ENCODE peak calls at places on chromosomes 7 and 10, in seven cellular contexts. K is EH, G is H54, P is A172, E is GM03348, F is fibroblast of pulmonary artery, M is RCC 7860. T is an unnamed sample.

GRCh38 chr7:2386964-2387669 is 16.3 kb upstream of the CHST12 start:
- DNase-seq in M (no peak), P (no peak), F (no peak), E (no peak), G (no peak), K (no peak), T (no peak)

GRCh38 chr10:86650151-86650550 is 4.2 kb upstream of the OPN4 start:
- DNase-seq in F (no peak), P (no peak), E (no peak), M (no peak), K (no peak), G (no peak), T (no peak)

GRCh38 chr10:11765141-11765540 is 23.0 kb downstream of the ECHDC3 start:
- DNase-seq in G (no peak), K (no peak), F (no peak), E (no peak), M (no peak), P (no peak), T (no peak)

GRCh38 chr10:34985823-34986222 is 104.3 kb downstream of the CUL2 start:
- DNase-seq in E (peak; percentile 36), P (no peak), M (peak; percentile 18), F (peak; percentile 50), G (no peak), K (peak; percentile 50), T (peak; percentile 40)

GRCh38 chr10:99854860-99855259 is 72.4 kb downstream of the ABCC2 start:
- DNase-seq in E (peak; percentile 80), K (peak; percentile 70), M (no peak), P (peak; percentile 51), F (peak; percentile 91), G (peak; percentile 55), T (peak; percentile 43)

GRCh38 chr7:145797507-145797906 is 319.1 kb upstream of the CNTNAP2 start:
- DNase-seq in P (no peak), K (no peak), F (no peak), M (no peak), E (no peak), G (no peak), T (no peak)

GRCh38 chr7:134691820-134692705 is 45.4 kb downstream of the BPGM start:
- DNase-seq in E (peak; percentile 44), M (no peak), K (peak; percentile 96), P (peak; percentile 42), F (peak; percentile 62), G (no peak), T (peak; percentile 91)

GRCh38 chr7:41824284-41824683 is 121.4 kb upstream of the INHBA start:
- DNase-seq in E (peak; percentile 38), K (peak; percentile 31), M (peak; percentile 38), F (peak; percentile 22), G (peak; percentile 38), P (peak; percentile 10), T (no peak)

GRCh38 chr10:21726601-21727295 is 192.7 kb downstream of the MLLT10 start:
- DNase-seq in P (no peak), E (no peak), K (peak; percentile 32), G (no peak), M (peak; percentile 22), F (no peak), T (peak; percentile 21)

GRCh38 chr7:2193120-2193519 is 39.6 kb downstream of the MAD1L1 start:
- DNase-seq in G (no peak), K (no peak), M (no peak), E (no peak), F (no peak), P (no peak), T (no peak)

GRCh38 chr7:75772081-75773077 is at the start of gene CCL26:
- DNase-seq in K (peak; percentile 97), F (peak; percentile 71), M (peak; percentile 36), P (peak; percentile 90), G (peak; percentile 36), E (peak; percentile 74), T (peak; percentile 80)

GRCh38 chr10:94687625-94688248 is 4.2 kb downstream of the CYP2C18 start:
- DNase-seq in F (no peak), M (no peak), G (no peak), K (no peak), P (no peak), E (no peak), T (no peak)

GRCh38 chr10:122715576-122715975 is 15.9 kb upstream of the C10orf120 start:
- DNase-seq in F (no peak), M (no peak), E (no peak), P (no peak), K (no peak), G (no peak), T (no peak)

GRCh38 chr10:120400601-120401000 is 56.4 kb upstream of the PLPP4 start:
- DNase-seq in K (peak; percentile 68), P (no peak), G (no peak), F (no peak), E (no peak), M (peak; percentile 40), T (peak; percentile 60)

GRCh38 chr10:71368639-71369038 is 28.1 kb upstream of the CDH23 start:
- DNase-seq in F (no peak), M (no peak), P (no peak), E (no peak), K (no peak), G (no peak), T (no peak)

GRCh38 chr10:114623661-114624294 is 34.3 kb downstream of the ABLIM1 start:
- DNase-seq in P (peak; percentile 87), E (peak; percentile 70), G (peak; percentile 48), K (peak; percentile 90), F (peak; percentile 78), M (peak; percentile 89), T (peak; percentile 91)

GRCh38 chr10:131312261-131312801 is 810 bp upstream of the TCERG1L start:
- DNase-seq in F (no peak), M (no peak), P (no peak), E (no peak), K (no peak), G (no peak), T (no peak)

GRCh38 chr7:27764109-27764508 is 24.1 kb downstream of the TAX1BP1 start:
- DNase-seq in P (no peak), F (peak; percentile 44), K (peak; percentile 16), E (no peak), G (no peak), M (no peak), T (no peak)

GRCh38 chr10:91700273-91700672 is 67.4 kb upstream of the PPP1R3C start:
- DNase-seq in G (no peak), E (peak; percentile 33), F (peak; percentile 20), M (no peak), K (peak; percentile 16), P (no peak), T (no peak)

GRCh38 chr10:71496927-71497801 is 100.4 kb downstream of the CDH23 start:
- DNase-seq in M (no peak), P (no peak), E (no peak), G (no peak), F (no peak), K (no peak), T (no peak)

GRCh38 chr10:78301891-78302738 is 268.5 kb downstream of the RPS24 start:
- DNase-seq in K (no peak), M (no peak), G (no peak), F (no peak), E (no peak), P (no peak), T (peak; percentile 4)

GRCh38 chr10:119658274-119658673 is 7.1 kb downstream of the BAG3 start:
- DNase-seq in M (peak; percentile 85), F (peak; percentile 89), E (peak; percentile 91), K (peak; percentile 95), G (peak; percentile 90), P (peak; percentile 94), T (peak; percentile 92)

GRCh38 chr7:1360521-1360971 is 98.7 kb downstream of the MICALL2 start:
- DNase-seq in E (no peak), F (no peak), K (no peak), P (no peak), G (no peak), M (no peak), T (no peak)

GRCh38 chr10:47332371-47332770 is 10.1 kb downstream of the GDF2 start:
- DNase-seq in G (no peak), M (no peak), K (no peak), F (no peak), E (no peak), P (no peak), T (no peak)

GRCh38 chr7:143490719-143491306 is 13.1 kb downstream of the TAS2R41 start:
- DNase-seq in M (no peak), P (peak; percentile 13), F (peak; percentile 53), E (peak; percentile 31), G (no peak), K (peak; percentile 49), T (peak; percentile 6)

GRCh38 chr7:1866601-1867000 is 196.5 kb downstream of the ELFN1 start:
- DNase-seq in F (no peak), M (no peak), P (no peak), K (no peak), E (no peak), G (no peak), T (no peak)

T was measured in RPMI7951.